ENCODE peak calls at places on chromosome 13, in eight cellular contexts. L, F, V, K, C, W, Y and B are unnamed samples.

GRCh38 chr13:50617134-50617721 is 226.3 kb downstream of the DLEU7 start:
- DNase-seq in L (no peak), F (no peak), V (no peak), K (no peak), C (peak; percentile 80), W (peak; percentile 90), Y (no peak), B (peak; percentile 41)

GRCh38 chr13:19056355-19056880 is 125.2 kb downstream of the TUBA3C start:
- DNase-seq in L (no peak), F (no peak), V (no peak), K (no peak), C (no peak), W (no peak), Y (no peak), B (no peak)

GRCh38 chr13:25135896-25136295 is 36.2 kb downstream of the AMER2 start:
- DNase-seq in L (no peak), F (no peak), V (no peak), K (no peak), C (no peak), W (no peak), Y (no peak), B (no peak)

GRCh38 chr13:94667190-94667589 is 45.2 kb downstream of the SOX21 start:
- DNase-seq in L (no peak), F (no peak), V (no peak), K (no peak), C (no peak), W (no peak), Y (no peak), B (no peak)

GRCh38 chr13:58655086-58655485 is 1023.5 kb downstream of the PCDH17 start:
- DNase-seq in L (no peak), F (no peak), V (no peak), K (no peak), C (no peak), W (no peak), Y (no peak), B (no peak)

GRCh38 chr13:89627991-89628390 is 1719.5 kb upstream of the MIR17HG start:
- DNase-seq in L (no peak), F (no peak), V (no peak), K (no peak), C (no peak), W (peak; percentile 82), Y (no peak), B (no peak)

GRCh38 chr13:26585136-26585535 is 27.7 kb downstream of the WASF3 start:
- DNase-seq in L (no peak), F (no peak), V (no peak), K (no peak), C (no peak), W (no peak), Y (no peak), B (no peak)

GRCh38 chr13:100588350-100589177 is at the start of gene GGACT:
- DNase-seq in L (peak; percentile 85), F (peak; percentile 74), V (no peak), K (peak; percentile 84), C (peak; percentile 79), W (peak; percentile 26), Y (no peak), B (peak; percentile 73)

GRCh38 chr13:19991531-19991930 is 33.0 kb downstream of the ZMYM2 start:
- DNase-seq in L (no peak), F (no peak), V (no peak), K (no peak), C (no peak), W (no peak), Y (no peak), B (no peak)

GRCh38 chr13:79485014-79485441 is 4.1 kb downstream of the NDFIP2 start:
- DNase-seq in L (no peak), F (no peak), V (peak; percentile 5), K (no peak), C (peak; percentile 75), W (peak; percentile 88), Y (peak; percentile 57), B (no peak)

GRCh38 chr13:65789815-65790214 is 1440.3 kb downstream of the PCDH9 start:
- DNase-seq in L (no peak), F (no peak), V (no peak), K (no peak), C (peak; percentile 7), W (no peak), Y (no peak), B (no peak)

GRCh38 chr13:101700598-101700997 is 248.1 kb downstream of the ITGBL1 start:
- DNase-seq in L (no peak), F (no peak), V (no peak), K (no peak), C (peak; percentile 13), W (no peak), Y (no peak), B (no peak)

GRCh38 chr13:53250272-53250875 is 221.8 kb downstream of the OLFM4 start:
- DNase-seq in L (no peak), F (peak; percentile 93), V (no peak), K (no peak), C (peak; percentile 84), W (peak; percentile 56), Y (peak; percentile 32), B (no peak)

GRCh38 chr13:100440756-100441421 is 147.7 kb downstream of the GGACT start:
- DNase-seq in L (no peak), F (no peak), V (no peak), K (no peak), C (peak; percentile 29), W (no peak), Y (peak; percentile 21), B (no peak)

GRCh38 chr13:94345374-94346195 is 133.9 kb downstream of the DCT start:
- DNase-seq in L (no peak), F (no peak), V (no peak), K (no peak), C (peak; percentile 43), W (peak; percentile 77), Y (no peak), B (no peak)

GRCh38 chr13:100533588-100534041 is 55.0 kb downstream of the GGACT start:
- DNase-seq in L (no peak), F (no peak), V (no peak), K (peak; percentile 64), C (no peak), W (no peak), Y (no peak), B (no peak)

GRCh38 chr13:105441406-105441805 is 1094.1 kb downstream of the EFNB2 start:
- DNase-seq in L (no peak), F (no peak), V (no peak), K (no peak), C (no peak), W (peak; percentile 10), Y (no peak), B (no peak)

GRCh38 chr13:20404488-20405222 is 121.0 kb downstream of the CRYL1 start:
- DNase-seq in L (no peak), F (no peak), V (no peak), K (no peak), C (no peak), W (no peak), Y (no peak), B (no peak)

GRCh38 chr13:19159181-19159580 is 22.4 kb downstream of the TUBA3C start:
- DNase-seq in L (no peak), F (no peak), V (no peak), K (no peak), C (no peak), W (no peak), Y (no peak), B (no peak)

GRCh38 chr13:22506286-22506685 is 674.5 kb upstream of the SGCG start:
- DNase-seq in L (no peak), F (peak; percentile 15), V (no peak), K (no peak), C (no peak), W (no peak), Y (no peak), B (no peak)

GRCh38 chr13:22499919-22500318 is 680.9 kb upstream of the SGCG start:
- DNase-seq in L (no peak), F (no peak), V (no peak), K (no peak), C (no peak), W (no peak), Y (no peak), B (no peak)

GRCh38 chr13:22505489-22505888 is 675.3 kb upstream of the SGCG start:
- DNase-seq in L (no peak), F (no peak), V (no peak), K (no peak), C (peak; percentile 4), W (no peak), Y (no peak), B (no peak)
- H3K9me3 ChIP-seq in L (no peaks in the 10 kb centered on the region), F (no peaks in the 10 kb centered on the region), V (no peaks in the 10 kb centered on the region), K (no peaks in the 10 kb centered on the region), C (no peaks in the 10 kb centered on the region), W (peaks cover 22% of the 10 kb centered on the region), Y (peaks cover 2% of the 10 kb centered on the region), B (no peaks in the 10 kb centered on the region)

DNA sequence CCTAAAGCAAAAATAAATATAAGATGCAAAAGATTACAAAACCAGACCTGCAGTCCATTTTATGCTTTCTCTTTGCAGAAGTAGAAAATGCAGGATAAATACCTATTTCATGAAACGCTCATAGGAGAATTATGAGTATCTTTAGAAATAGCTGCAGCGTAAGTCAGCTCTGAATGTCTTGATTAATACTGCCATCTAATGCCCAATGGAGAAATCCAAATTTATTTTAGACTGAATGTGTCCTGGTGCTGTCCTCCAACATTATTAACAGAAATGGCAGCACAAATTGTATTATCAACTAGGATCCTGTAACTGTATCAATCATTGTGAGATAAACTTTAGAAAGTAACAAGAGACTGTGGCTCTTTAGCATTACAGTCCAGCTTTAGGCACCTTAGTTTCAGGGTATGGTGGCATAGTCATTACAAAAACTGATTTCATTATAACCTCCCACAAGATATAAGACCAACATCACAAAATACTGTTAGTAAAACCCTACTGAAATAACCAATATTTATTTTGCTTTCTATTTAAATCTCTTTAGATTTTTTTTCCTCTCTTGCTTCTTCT is 162.1 kb upstream of the MIR17HG start:
- DNase-seq in L (no peak), F (peak; percentile 29), V (no peak), K (no peak), C (peak; percentile 47), W (peak; percentile 5), Y (no peak), B (no peak)
- TF ChIP-seq CTCF in L (no peak), F (peak; percentile 58), V (no peak), K (no peak), C (peak; percentile 30), W (peak; percentile 8), Y (peak; percentile 21), B (no peak)

GRCh38 chr13:38045278-38046048 is 175.9 kb upstream of the TRPC4 start:
- DNase-seq in L (no peak), F (peak; percentile 52), V (no peak), K (no peak), C (peak; percentile 70), W (peak; percentile 27), Y (no peak), B (no peak)
- H3K27ac ChIP-seq in L (no peak overlapping the region), F (no peak overlapping the region), V (no peak overlapping the region), K (no peak overlapping the region), C (no peak overlapping the region), W (no peak overlapping the region), Y (no peak overlapping the region), B (no peak overlapping the region)

DNA sequence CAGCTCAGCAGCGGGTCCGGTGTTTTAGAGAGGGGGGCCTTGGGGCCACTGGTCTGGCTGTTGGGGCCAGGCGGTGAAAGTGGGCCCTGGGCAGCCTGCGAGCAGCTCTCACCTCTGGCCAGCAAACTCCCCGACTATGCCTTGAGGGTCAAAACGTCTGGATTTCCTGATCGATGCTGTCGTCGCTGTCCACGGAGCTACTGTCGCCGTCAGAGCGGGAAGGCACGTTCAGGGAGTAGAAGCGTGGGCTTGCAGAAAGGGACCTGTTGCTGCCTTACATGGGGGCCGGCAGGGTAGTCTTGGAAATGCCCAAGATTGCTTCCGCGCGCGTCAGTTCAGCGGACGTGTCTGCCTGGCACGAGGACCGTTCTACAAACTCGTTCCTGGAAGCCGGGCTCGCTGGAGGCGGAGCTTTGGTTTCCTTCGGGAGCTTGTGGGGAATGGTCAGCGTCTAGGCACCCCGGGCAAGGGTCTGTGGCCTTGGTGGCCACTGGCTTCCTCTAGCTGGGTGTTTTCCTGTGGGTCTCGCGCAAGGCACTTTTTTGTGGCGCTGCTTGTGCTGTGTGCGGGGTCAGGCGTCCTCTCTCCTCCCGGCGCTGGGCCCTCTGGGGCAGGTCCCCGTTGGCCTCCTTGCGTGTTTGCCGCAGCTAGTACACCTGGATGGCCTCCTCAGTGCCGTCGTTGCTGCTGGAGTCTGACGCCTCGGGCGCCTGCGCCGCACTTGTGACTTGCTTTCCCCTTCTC is 15.3 kb downstream of the RB1 start:
- DNase-seq in L (no peak), F (no peak), V (no peak), K (no peak), C (peak; percentile 20), W (no peak), Y (no peak), B (no peak)
- H3K9me3 ChIP-seq in L (no peaks in the 10 kb centered on the region), F (peaks cover 9% of the 10 kb centered on the region), V (no peaks in the 10 kb centered on the region), K (no peaks in the 10 kb centered on the region), C (peaks cover under 1% of the 10 kb centered on the region), W (peaks cover 20% of the 10 kb centered on the region), Y (peaks cover 51% of the 10 kb centered on the region), B (no peaks in the 10 kb centered on the region)